ENCODE peak calls at places on chromosomes 6 and 20, in nine cellular contexts. One of them, this sample, is unnamed.

GRCh38 chr6:14661188-14661587 is 543.6 kb downstream of the CD83 start:
- DNase-seq in GM23248: no peak
- DNase-seq in tibial artery: no peak
- DNase-seq in lung: no peak
- DNase-seq in mucosa of descending colon: no peak
- DNase-seq in K562: no peak
- DNase-seq in fibroblast of lung: no peak
- DNase-seq in mammary epithelial cell: peak; percentile 25
- DNase-seq in body of pancreas: no peak
- DNase-seq in this sample: no peak

GRCh38 chr6:157323924-157324276 is 581 bp upstream of the TMEM242 start:
- DNase-seq in GM23248: peak; percentile 92
- DNase-seq in tibial artery: peak; percentile 91
- DNase-seq in lung: peak; percentile 78
- DNase-seq in mucosa of descending colon: peak; percentile 82
- DNase-seq in K562: peak; percentile 65
- DNase-seq in fibroblast of lung: peak; percentile 88
- DNase-seq in mammary epithelial cell: peak; percentile 80
- DNase-seq in body of pancreas: peak; percentile 79
- DNase-seq in this sample: peak; percentile 84

GRCh38 chr6:67210450-67210849 is 1424.6 kb upstream of the ADGRB3 start:
- DNase-seq in GM23248: no peak
- DNase-seq in tibial artery: no peak
- DNase-seq in lung: no peak
- DNase-seq in mucosa of descending colon: no peak
- DNase-seq in K562: no peak
- DNase-seq in fibroblast of lung: peak; percentile 34
- DNase-seq in mammary epithelial cell: no peak
- DNase-seq in body of pancreas: no peak
- DNase-seq in this sample: no peak

GRCh38 chr6:30061766-30062458 is 847 bp downstream of the POLR1H start:
- DNase-seq in GM23248: peak; percentile 57
- DNase-seq in tibial artery: peak; percentile 62
- DNase-seq in lung: no peak
- DNase-seq in mucosa of descending colon: peak; percentile 48
- DNase-seq in K562: no peak
- DNase-seq in fibroblast of lung: peak; percentile 29
- DNase-seq in mammary epithelial cell: peak; percentile 48
- DNase-seq in body of pancreas: peak; percentile 24
- DNase-seq in this sample: no peak

GRCh38 chr6:150176152-150176551 is 33.3 kb downstream of the PPP1R14C start:
- DNase-seq in GM23248: no peak
- DNase-seq in tibial artery: no peak
- DNase-seq in lung: no peak
- DNase-seq in mucosa of descending colon: peak; percentile 83
- DNase-seq in K562: no peak
- DNase-seq in fibroblast of lung: no peak
- DNase-seq in mammary epithelial cell: no peak
- DNase-seq in body of pancreas: no peak
- DNase-seq in this sample: peak; percentile 64

GRCh38 chr6:9516207-9516606 is 898.7 kb downstream of the TFAP2A start:
- DNase-seq in GM23248: peak; percentile 82
- DNase-seq in tibial artery: no peak
- DNase-seq in lung: no peak
- DNase-seq in mucosa of descending colon: no peak
- DNase-seq in K562: no peak
- DNase-seq in fibroblast of lung: peak; percentile 88
- DNase-seq in mammary epithelial cell: peak; percentile 76
- DNase-seq in body of pancreas: no peak
- DNase-seq in this sample: no peak

GRCh38 chr6:166683477-166683876 is 56.4 kb upstream of the RPS6KA2 start:
- DNase-seq in GM23248: peak; percentile 38
- DNase-seq in tibial artery: no peak
- DNase-seq in lung: no peak
- DNase-seq in mucosa of descending colon: no peak
- DNase-seq in K562: no peak
- DNase-seq in fibroblast of lung: peak; percentile 82
- DNase-seq in mammary epithelial cell: no peak
- DNase-seq in body of pancreas: peak; percentile 84
- DNase-seq in this sample: no peak

GRCh38 chr6:134714679-134715078 is 235.2 kb downstream of the ALDH8A1 start:
- DNase-seq in GM23248: peak; percentile 12
- DNase-seq in tibial artery: no peak
- DNase-seq in lung: peak; percentile 89
- DNase-seq in mucosa of descending colon: no peak
- DNase-seq in K562: no peak
- DNase-seq in fibroblast of lung: peak; percentile 76
- DNase-seq in mammary epithelial cell: peak; percentile 72
- DNase-seq in body of pancreas: no peak
- DNase-seq in this sample: no peak

GRCh38 chr20:41357424-41358163 is 9.0 kb downstream of the EMILIN3 start:
- DNase-seq in GM23248: no peak
- DNase-seq in tibial artery: no peak
- DNase-seq in lung: no peak
- DNase-seq in mucosa of descending colon: no peak
- DNase-seq in K562: no peak
- DNase-seq in fibroblast of lung: no peak
- DNase-seq in mammary epithelial cell: no peak
- DNase-seq in body of pancreas: no peak
- DNase-seq in this sample: peak; percentile 30

GRCh38 chr20:2942439-2942838 is 69.2 kb downstream of the PTPRA start:
- DNase-seq in GM23248: peak; percentile 47
- DNase-seq in tibial artery: no peak
- DNase-seq in lung: no peak
- DNase-seq in mucosa of descending colon: no peak
- DNase-seq in K562: no peak
- DNase-seq in fibroblast of lung: peak; percentile 59
- DNase-seq in mammary epithelial cell: no peak
- DNase-seq in body of pancreas: no peak
- DNase-seq in this sample: no peak

GRCh38 chr6:163759542-163759941 is 345.0 kb downstream of the QKI start:
- DNase-seq in GM23248: peak; percentile 43
- DNase-seq in tibial artery: no peak
- DNase-seq in lung: no peak
- DNase-seq in mucosa of descending colon: no peak
- DNase-seq in K562: no peak
- DNase-seq in fibroblast of lung: peak; percentile 69
- DNase-seq in mammary epithelial cell: no peak
- DNase-seq in body of pancreas: no peak
- DNase-seq in this sample: no peak

GRCh38 chr20:52484438-52484837 is 292.9 kb upstream of the ZFP64 start:
- DNase-seq in GM23248: peak; percentile 82
- DNase-seq in tibial artery: no peak
- DNase-seq in lung: no peak
- DNase-seq in mucosa of descending colon: no peak
- DNase-seq in K562: no peak
- DNase-seq in fibroblast of lung: peak; percentile 90
- DNase-seq in mammary epithelial cell: peak; percentile 0
- DNase-seq in body of pancreas: no peak
- DNase-seq in this sample: no peak

GRCh38 chr6:44321210-44321609 is 8.1 kb upstream of the AARS2 start:
- DNase-seq in GM23248: no peak
- DNase-seq in tibial artery: no peak
- DNase-seq in lung: no peak
- DNase-seq in mucosa of descending colon: no peak
- DNase-seq in K562: no peak
- DNase-seq in fibroblast of lung: no peak
- DNase-seq in mammary epithelial cell: no peak
- DNase-seq in body of pancreas: no peak
- DNase-seq in this sample: no peak

GRCh38 chr6:37674161-37674560 is 23.5 kb downstream of the MDGA1 start:
- DNase-seq in GM23248: no peak
- DNase-seq in tibial artery: no peak
- DNase-seq in lung: no peak
- DNase-seq in mucosa of descending colon: no peak
- DNase-seq in K562: no peak
- DNase-seq in fibroblast of lung: no peak
- DNase-seq in mammary epithelial cell: no peak
- DNase-seq in body of pancreas: no peak
- DNase-seq in this sample: no peak

GRCh38 chr6:159935065-159935464 is 33.8 kb upstream of the IGF2R start:
- DNase-seq in GM23248: peak; percentile 51
- DNase-seq in tibial artery: no peak
- DNase-seq in lung: no peak
- DNase-seq in mucosa of descending colon: no peak
- DNase-seq in K562: no peak
- DNase-seq in fibroblast of lung: peak; percentile 76
- DNase-seq in mammary epithelial cell: no peak
- DNase-seq in body of pancreas: no peak
- DNase-seq in this sample: no peak

GRCh38 chr6:130105996-130106704 is 87.8 kb downstream of the L3MBTL3 start:
- DNase-seq in GM23248: no peak
- DNase-seq in tibial artery: no peak
- DNase-seq in lung: no peak
- DNase-seq in mucosa of descending colon: no peak
- DNase-seq in K562: no peak
- DNase-seq in fibroblast of lung: no peak
- DNase-seq in mammary epithelial cell: no peak
- DNase-seq in body of pancreas: no peak
- DNase-seq in this sample: no peak

GRCh38 chr20:43066061-43066575 is 123.6 kb downstream of the PTPRT start:
- DNase-seq in GM23248: no peak
- DNase-seq in tibial artery: no peak
- DNase-seq in lung: no peak
- DNase-seq in mucosa of descending colon: no peak
- DNase-seq in K562: no peak
- DNase-seq in fibroblast of lung: no peak
- DNase-seq in mammary epithelial cell: no peak
- DNase-seq in body of pancreas: no peak
- DNase-seq in this sample: no peak

GRCh38 chr20:43068482-43068881 is 121.2 kb downstream of the PTPRT start:
- DNase-seq in GM23248: no peak
- DNase-seq in tibial artery: no peak
- DNase-seq in lung: no peak
- DNase-seq in mucosa of descending colon: no peak
- DNase-seq in K562: no peak
- DNase-seq in fibroblast of lung: no peak
- DNase-seq in mammary epithelial cell: no peak
- DNase-seq in body of pancreas: no peak
- DNase-seq in this sample: no peak

DNA sequence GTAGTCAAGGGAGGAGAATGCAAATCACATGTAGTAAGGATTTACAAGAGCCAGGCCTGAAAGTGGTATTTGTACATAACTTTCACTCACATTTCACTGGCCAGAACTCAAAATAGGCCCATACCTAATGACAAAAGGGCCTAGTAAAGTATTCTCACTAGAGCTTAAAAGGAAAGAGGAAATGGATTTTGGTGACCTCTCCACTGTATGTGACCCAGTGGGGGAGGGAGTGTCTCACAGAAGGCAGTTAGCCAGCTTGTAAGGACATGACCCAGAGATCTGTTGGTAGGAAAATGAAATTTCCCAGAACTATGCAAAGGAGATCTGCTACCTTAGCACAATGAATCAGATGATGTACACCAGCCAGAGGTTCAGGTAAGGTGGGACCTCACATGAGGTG is 124.4 kb downstream of the PTPRT start:
- DNase-seq in GM23248: no peak
- DNase-seq in tibial artery: no peak
- DNase-seq in lung: no peak
- DNase-seq in mucosa of descending colon: no peak
- DNase-seq in K562: no peak
- DNase-seq in fibroblast of lung: no peak
- DNase-seq in mammary epithelial cell: no peak
- DNase-seq in body of pancreas: no peak
- DNase-seq in this sample: no peak
- H3K4me1 ChIP-seq in GM23248: no peaks in the 10 kb centered on the region
- H3K4me1 ChIP-seq in tibial artery: no peaks in the 10 kb centered on the region
- H3K4me1 ChIP-seq in lung: no peaks in the 10 kb centered on the region
- H3K4me1 ChIP-seq in mucosa of descending colon: no peaks in the 10 kb centered on the region
- H3K4me1 ChIP-seq in K562: no peaks in the 10 kb centered on the region
- H3K4me1 ChIP-seq in fibroblast of lung: no peaks in the 10 kb centered on the region
- H3K4me1 ChIP-seq in mammary epithelial cell: no peaks in the 10 kb centered on the region
- H3K4me1 ChIP-seq in body of pancreas: peaks cover 13% of the 10 kb centered on the region
- H3K4me1 ChIP-seq in this sample: no peaks in the 10 kb centered on the region

GRCh38 chr20:36469973-36470372 is 71.3 kb upstream of the MYL9 start:
- DNase-seq in GM23248: no peak
- DNase-seq in tibial artery: no peak
- DNase-seq in lung: no peak
- DNase-seq in mucosa of descending colon: no peak
- DNase-seq in K562: no peak
- DNase-seq in fibroblast of lung: no peak
- DNase-seq in mammary epithelial cell: no peak
- DNase-seq in body of pancreas: no peak
- DNase-seq in this sample: no peak

GRCh38 chr20:36466089-36466488 is 75.2 kb upstream of the MYL9 start:
- DNase-seq in GM23248: peak; percentile 42
- DNase-seq in tibial artery: no peak
- DNase-seq in lung: no peak
- DNase-seq in mucosa of descending colon: no peak
- DNase-seq in K562: no peak
- DNase-seq in fibroblast of lung: no peak
- DNase-seq in mammary epithelial cell: no peak
- DNase-seq in body of pancreas: no peak
- DNase-seq in this sample: no peak

GRCh38 chr20:36467076-36467999 is 74.0 kb upstream of the MYL9 start:
- DNase-seq in GM23248: peak; percentile 86
- DNase-seq in tibial artery: no peak
- DNase-seq in lung: peak; percentile 52
- DNase-seq in mucosa of descending colon: peak; percentile 90
- DNase-seq in K562: no peak
- DNase-seq in fibroblast of lung: peak; percentile 45
- DNase-seq in mammary epithelial cell: peak; percentile 70
- DNase-seq in body of pancreas: peak; percentile 70
- DNase-seq in this sample: peak; percentile 63

GRCh38 chr20:36470482-36471062 is 70.7 kb upstream of the MYL9 start:
- DNase-seq in GM23248: no peak
- DNase-seq in tibial artery: no peak
- DNase-seq in lung: no peak
- DNase-seq in mucosa of descending colon: no peak
- DNase-seq in K562: no peak
- DNase-seq in fibroblast of lung: no peak
- DNase-seq in mammary epithelial cell: no peak
- DNase-seq in body of pancreas: no peak
- DNase-seq in this sample: no peak

GRCh38 chr20:36468149-36469000 is 72.9 kb upstream of the MYL9 start:
- DNase-seq in GM23248: no peak
- DNase-seq in tibial artery: peak; percentile 90
- DNase-seq in lung: no peak
- DNase-seq in mucosa of descending colon: no peak
- DNase-seq in K562: no peak
- DNase-seq in fibroblast of lung: peak; percentile 38
- DNase-seq in mammary epithelial cell: no peak
- DNase-seq in body of pancreas: peak; percentile 73
- DNase-seq in this sample: no peak
- H3K4me1 ChIP-seq in GM23248: peaks cover 65% of the 10 kb centered on the region
- H3K4me1 ChIP-seq in tibial artery: peaks cover 81% of the 10 kb centered on the region
- H3K4me1 ChIP-seq in lung: peaks cover 57% of the 10 kb centered on the region
- H3K4me1 ChIP-seq in mucosa of descending colon: peaks cover 76% of the 10 kb centered on the region
- H3K4me1 ChIP-seq in K562: peaks cover 48% of the 10 kb centered on the region
- H3K4me1 ChIP-seq in fibroblast of lung: peaks cover 61% of the 10 kb centered on the region
- H3K4me1 ChIP-seq in mammary epithelial cell: peaks cover 62% of the 10 kb centered on the region
- H3K4me1 ChIP-seq in body of pancreas: peaks cover 100% of the 10 kb centered on the region
- H3K4me1 ChIP-seq in this sample: peaks cover 20% of the 10 kb centered on the region

GRCh38 chr20:665276-665675 is 10.3 kb downstream of the SCRT2 start:
- DNase-seq in GM23248: no peak
- DNase-seq in tibial artery: no peak
- DNase-seq in lung: no peak
- DNase-seq in mucosa of descending colon: no peak
- DNase-seq in K562: no peak
- DNase-seq in fibroblast of lung: no peak
- DNase-seq in mammary epithelial cell: no peak
- DNase-seq in body of pancreas: no peak
- DNase-seq in this sample: no peak
- H3K4me1 ChIP-seq in GM23248: peaks cover 10% of the 10 kb centered on the region
- H3K4me1 ChIP-seq in tibial artery: peaks cover 2% of the 10 kb centered on the region
- H3K4me1 ChIP-seq in lung: no peaks in the 10 kb centered on the region
- H3K4me1 ChIP-seq in mucosa of descending colon: no peaks in the 10 kb centered on the region
- H3K4me1 ChIP-seq in K562: peaks cover 25% of the 10 kb centered on the region
- H3K4me1 ChIP-seq in fibroblast of lung: no peaks in the 10 kb centered on the region
- H3K4me1 ChIP-seq in mammary epithelial cell: peaks cover 26% of the 10 kb centered on the region
- H3K4me1 ChIP-seq in body of pancreas: peaks cover 9% of the 10 kb centered on the region
- H3K4me1 ChIP-seq in this sample: peaks cover 16% of the 10 kb centered on the region

GRCh38 chr20:12113075-12113467 is 195.4 kb downstream of the BTBD3 start:
- DNase-seq in GM23248: no peak
- DNase-seq in tibial artery: no peak
- DNase-seq in lung: no peak
- DNase-seq in mucosa of descending colon: no peak
- DNase-seq in K562: no peak
- DNase-seq in fibroblast of lung: no peak
- DNase-seq in mammary epithelial cell: no peak
- DNase-seq in body of pancreas: no peak
- DNase-seq in this sample: no peak
- H3K4me1 ChIP-seq in GM23248: no peaks in the 10 kb centered on the region
- H3K4me1 ChIP-seq in tibial artery: no peaks in the 10 kb centered on the region
- H3K4me1 ChIP-seq in lung: no peaks in the 10 kb centered on the region
- H3K4me1 ChIP-seq in mucosa of descending colon: no peaks in the 10 kb centered on the region
- H3K4me1 ChIP-seq in K562: no peaks in the 10 kb centered on the region
- H3K4me1 ChIP-seq in fibroblast of lung: no peaks in the 10 kb centered on the region
- H3K4me1 ChIP-seq in mammary epithelial cell: peaks cover 19% of the 10 kb centered on the region
- H3K4me1 ChIP-seq in body of pancreas: peaks cover 4% of the 10 kb centered on the region
- H3K4me1 ChIP-seq in this sample: peaks cover 6% of the 10 kb centered on the region